ENCODE peak calls at places on chromosomes 4 and X, in four cellular contexts. One of them, this sample, is unnamed.

GRCh38 chr4:6688879-6689505 is 4.7 kb upstream of the S100P start:
- DNase-seq in HepG2: peak
- DNase-seq in HCT116: peak
- DNase-seq in K562: peak
- DNase-seq in this sample: peak

GRCh38 chr4:110808371-110808878 is 185.5 kb upstream of the PITX2 start:
- DNase-seq in HepG2: no peak
- DNase-seq in HCT116: no peak
- DNase-seq in K562: no peak
- DNase-seq in this sample: no peak

GRCh38 chrX:13219990-13220764 is 99.7 kb downstream of the ATXN3L start:
- DNase-seq in HepG2: no peak
- DNase-seq in HCT116: no peak
- DNase-seq in K562: no peak
- DNase-seq in this sample: no peak

GRCh38 chr4:184817494-184818215 is 8.1 kb downstream of the ACSL1 start:
- DNase-seq in HepG2: no peak
- DNase-seq in HCT116: no peak
- DNase-seq in K562: no peak
- DNase-seq in this sample: no peak

GRCh38 chr4:69056921-69057562 is 39.2 kb upstream of the UGT2B7 start:
- DNase-seq in HepG2: no peak
- DNase-seq in HCT116: no peak
- DNase-seq in K562: no peak
- DNase-seq in this sample: no peak

GRCh38 chr4:40228497-40229365 is 31.9 kb downstream of the RHOH start:
- DNase-seq in HepG2: no peak
- DNase-seq in HCT116: no peak
- DNase-seq in K562: peak
- DNase-seq in this sample: peak

GRCh38 chr4:186345184-186345583 is 79.2 kb downstream of the F11 start:
- DNase-seq in HepG2: no peak
- DNase-seq in HCT116: no peak
- DNase-seq in K562: no peak
- DNase-seq in this sample: no peak

GRCh38 chr4:97978791-97979488 is 164.3 kb downstream of the STPG2 start:
- DNase-seq in HepG2: no peak
- DNase-seq in HCT116: no peak
- DNase-seq in K562: no peak
- DNase-seq in this sample: no peak

GRCh38 chr4:169315530-169316306 is 45.0 kb upstream of the SH3RF1 start:
- DNase-seq in HepG2: no peak
- DNase-seq in HCT116: no peak
- DNase-seq in K562: no peak
- DNase-seq in this sample: no peak

GRCh38 chr4:48329193-48329592 is 12.1 kb upstream of the SLAIN2 start:
- DNase-seq in HepG2: peak
- DNase-seq in HCT116: no peak
- DNase-seq in K562: no peak
- DNase-seq in this sample: no peak

DNA sequence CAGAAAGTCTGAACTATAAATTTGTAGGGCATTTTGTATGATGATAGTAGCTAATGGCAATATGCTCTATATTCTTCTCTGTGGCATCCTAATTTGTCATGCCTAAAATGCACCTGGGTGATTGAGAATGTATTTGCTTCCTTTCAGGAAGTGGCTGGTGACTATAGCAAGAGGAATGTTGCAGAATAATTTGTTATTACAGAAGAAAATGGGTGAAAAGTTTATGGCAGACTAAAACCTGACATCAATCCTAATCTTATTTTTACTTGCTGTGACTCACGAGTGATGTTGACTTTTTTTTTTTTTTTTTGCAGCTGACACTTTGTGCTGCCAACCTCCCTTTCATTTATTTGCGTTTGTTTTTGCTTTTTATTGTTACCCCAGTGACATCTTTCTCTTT is 141.1 kb downstream of the MSL3 start:
- DNase-seq in HepG2: no peak
- DNase-seq in HCT116: no peak
- DNase-seq in K562: no peak
- DNase-seq in this sample: no peak
- TF ChIP-seq FOSL1 in HepG2: no peak
- TF ChIP-seq FOSL1 in HCT116: no peak
- TF ChIP-seq FOSL1 in K562: no peak
- TF ChIP-seq FOSL1 in this sample: no peak

GRCh38 chr4:146522862-146523205 is 1.1 kb upstream of the SLC10A7 start:
- DNase-seq in HepG2: peak
- DNase-seq in HCT116: no peak
- DNase-seq in K562: no peak
- DNase-seq in this sample: no peak
- TF ChIP-seq FOSL1 in HepG2: no peak
- TF ChIP-seq FOSL1 in HCT116: no peak
- TF ChIP-seq FOSL1 in K562: no peak
- TF ChIP-seq FOSL1 in this sample: no peak

GRCh38 chrX:119218198-119218597 is 17.9 kb upstream of the PGRMC1 start:
- DNase-seq in HepG2: no peak
- DNase-seq in HCT116: no peak
- DNase-seq in K562: peak
- DNase-seq in this sample: no peak
- TF ChIP-seq FOSL1 in HepG2: no peak
- TF ChIP-seq FOSL1 in HCT116: no peak
- TF ChIP-seq FOSL1 in K562: no peak
- TF ChIP-seq FOSL1 in this sample: no peak

GRCh38 chr4:102036619-102037376 is 246.3 kb downstream of the BANK1 start:
- DNase-seq in HepG2: no peak
- DNase-seq in HCT116: no peak
- DNase-seq in K562: no peak
- DNase-seq in this sample: no peak
- TF ChIP-seq FOSL1 in HepG2: no peak
- TF ChIP-seq FOSL1 in HCT116: no peak
- TF ChIP-seq FOSL1 in K562: no peak
- TF ChIP-seq FOSL1 in this sample: no peak

DNA sequence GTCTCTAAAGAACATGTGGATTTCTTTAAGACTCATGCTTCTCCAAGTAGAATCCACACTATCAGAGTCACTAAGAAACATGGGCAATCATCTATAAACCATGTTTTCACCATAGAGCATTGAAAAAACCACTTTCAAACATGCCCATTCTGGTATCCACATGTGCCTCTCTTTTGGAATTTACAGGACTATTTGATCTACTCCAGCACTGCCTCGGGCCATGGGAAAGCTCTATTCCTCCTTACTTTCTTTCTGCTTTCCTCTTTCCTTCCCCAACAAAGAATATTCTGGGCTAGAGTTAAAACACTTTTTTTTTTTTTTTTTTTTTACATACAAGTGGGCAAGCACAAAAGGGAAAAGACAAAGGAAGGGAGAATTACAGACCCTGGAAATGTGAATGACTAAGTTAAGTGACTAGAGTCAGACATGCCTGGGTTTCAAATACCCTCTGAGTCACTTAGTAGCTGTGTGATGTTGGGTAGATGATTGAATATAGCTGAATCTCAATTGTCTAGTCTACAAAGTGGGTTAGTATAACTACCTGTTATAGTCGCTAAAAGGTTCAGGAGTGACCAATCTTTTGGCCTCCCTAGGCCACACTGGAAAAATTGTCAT is 847.7 kb upstream of the INTU start:
- DNase-seq in HepG2: no peak
- DNase-seq in HCT116: no peak
- DNase-seq in K562: no peak
- DNase-seq in this sample: no peak
- TF ChIP-seq FOSL1 in HepG2: no peak
- TF ChIP-seq FOSL1 in HCT116: no peak
- TF ChIP-seq FOSL1 in K562: no peak
- TF ChIP-seq FOSL1 in this sample: no peak

GRCh38 chr4:93407493-93408275 is 420.9 kb upstream of the ATOH1 start:
- DNase-seq in HepG2: no peak
- DNase-seq in HCT116: no peak
- DNase-seq in K562: no peak
- DNase-seq in this sample: no peak
- TF ChIP-seq FOSL1 in HepG2: no peak
- TF ChIP-seq FOSL1 in HCT116: no peak
- TF ChIP-seq FOSL1 in K562: no peak
- TF ChIP-seq FOSL1 in this sample: no peak

GRCh38 chr4:3305610-3306371 is 13.0 kb downstream of the RGS12 start:
- DNase-seq in HepG2: no peak
- DNase-seq in HCT116: no peak
- DNase-seq in K562: peak
- DNase-seq in this sample: no peak

GRCh38 chr4:3307060-3307459 is 14.2 kb downstream of the RGS12 start:
- DNase-seq in HepG2: no peak
- DNase-seq in HCT116: no peak
- DNase-seq in K562: no peak
- DNase-seq in this sample: no peak

GRCh38 chr4:3307486-3307885 is 14.7 kb downstream of the RGS12 start:
- DNase-seq in HepG2: no peak
- DNase-seq in HCT116: no peak
- DNase-seq in K562: no peak
- DNase-seq in this sample: no peak

GRCh38 chr4:3304831-3305609 is 12.2 kb downstream of the RGS12 start:
- DNase-seq in HepG2: no peak
- DNase-seq in HCT116: no peak
- DNase-seq in K562: no peak
- DNase-seq in this sample: no peak

DNA sequence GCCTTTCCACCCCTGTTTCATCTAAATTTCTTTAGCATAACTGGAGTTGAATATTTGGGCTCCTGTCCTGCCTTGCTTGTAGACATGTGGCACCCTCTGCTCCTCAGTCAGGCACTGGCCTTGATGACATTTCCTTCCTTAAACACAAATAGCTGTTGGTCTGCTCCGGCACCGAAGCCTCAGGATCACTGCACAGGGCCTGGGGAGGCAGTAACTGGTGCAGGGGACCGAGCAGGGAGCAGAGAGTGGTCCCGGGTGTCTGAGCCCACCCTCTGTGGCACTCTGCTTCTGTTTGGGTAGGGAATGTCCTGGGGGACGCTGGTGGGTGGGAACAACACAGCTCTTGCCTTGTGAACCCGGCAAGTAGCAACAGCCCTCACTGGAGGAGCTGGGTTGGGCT is 13.6 kb downstream of the RGS12 start:
- DNase-seq in HepG2: no peak
- DNase-seq in HCT116: no peak
- DNase-seq in K562: no peak
- DNase-seq in this sample: no peak
- TF ChIP-seq FOSL1 in HepG2: no peak
- TF ChIP-seq FOSL1 in HCT116: no peak
- TF ChIP-seq FOSL1 in K562: no peak
- TF ChIP-seq FOSL1 in this sample: no peak

GRCh38 chr4:148064451-148064850 is 332.6 kb downstream of the ARHGAP10 start:
- DNase-seq in HepG2: no peak
- DNase-seq in HCT116: no peak
- DNase-seq in K562: no peak
- DNase-seq in this sample: no peak

GRCh38 chr4:148067307-148067916 is 335.5 kb downstream of the ARHGAP10 start:
- DNase-seq in HepG2: no peak
- DNase-seq in HCT116: no peak
- DNase-seq in K562: no peak
- DNase-seq in this sample: no peak

GRCh38 chr4:148062301-148062950 is 330.5 kb downstream of the ARHGAP10 start:
- DNase-seq in HepG2: no peak
- DNase-seq in HCT116: no peak
- DNase-seq in K562: no peak
- DNase-seq in this sample: no peak

GRCh38 chr4:148068065-148068911 is 336.4 kb downstream of the ARHGAP10 start:
- DNase-seq in HepG2: no peak
- DNase-seq in HCT116: no peak
- DNase-seq in K562: no peak
- DNase-seq in this sample: no peak

GRCh38 chr4:148065069-148065468 is 333.2 kb downstream of the ARHGAP10 start:
- DNase-seq in HepG2: no peak
- DNase-seq in HCT116: no peak
- DNase-seq in K562: no peak
- DNase-seq in this sample: no peak
- TF ChIP-seq FOSL1 in HepG2: no peak
- TF ChIP-seq FOSL1 in HCT116: no peak
- TF ChIP-seq FOSL1 in K562: no peak
- TF ChIP-seq FOSL1 in this sample: no peak

DNA sequence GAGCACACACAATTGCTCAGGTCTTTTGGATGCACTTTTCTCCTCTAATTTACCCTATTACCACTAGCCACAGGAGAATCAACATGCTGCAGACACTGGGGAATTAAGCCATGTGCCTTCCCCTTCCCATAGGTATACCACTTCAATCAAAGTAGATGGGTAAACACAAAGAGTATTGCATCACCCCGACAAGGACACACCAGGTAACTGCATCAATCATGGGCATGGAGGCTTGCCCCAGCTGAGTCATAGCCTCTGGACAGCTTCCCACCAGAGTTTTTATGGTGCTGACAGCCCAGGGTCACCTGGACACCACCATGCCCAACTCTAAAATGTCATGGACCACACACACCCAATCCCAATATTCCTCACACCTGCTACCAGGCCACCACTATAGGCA is 197.2 kb upstream of the AR start:
- DNase-seq in HepG2: no peak
- DNase-seq in HCT116: no peak
- DNase-seq in K562: no peak
- DNase-seq in this sample: no peak
- TF ChIP-seq FOSL1 in HepG2: no peak
- TF ChIP-seq FOSL1 in HCT116: no peak
- TF ChIP-seq FOSL1 in K562: no peak
- TF ChIP-seq FOSL1 in this sample: no peak

GRCh38 chr4:53499791-53500190 is 91.5 kb downstream of the LNX1 start:
- DNase-seq in HepG2: no peak
- DNase-seq in HCT116: no peak
- DNase-seq in K562: no peak
- DNase-seq in this sample: no peak

GRCh38 chr4:53498712-53499111 is 92.6 kb downstream of the LNX1 start:
- DNase-seq in HepG2: no peak
- DNase-seq in HCT116: no peak
- DNase-seq in K562: no peak
- DNase-seq in this sample: no peak

GRCh38 chr4:53500552-53500951 is 90.7 kb downstream of the LNX1 start:
- DNase-seq in HepG2: no peak
- DNase-seq in HCT116: no peak
- DNase-seq in K562: no peak
- DNase-seq in this sample: no peak

GRCh38 chr4:53494851-53495250 is 96.4 kb downstream of the LNX1 start:
- DNase-seq in HepG2: no peak
- DNase-seq in HCT116: no peak
- DNase-seq in K562: no peak
- DNase-seq in this sample: no peak

DNA sequence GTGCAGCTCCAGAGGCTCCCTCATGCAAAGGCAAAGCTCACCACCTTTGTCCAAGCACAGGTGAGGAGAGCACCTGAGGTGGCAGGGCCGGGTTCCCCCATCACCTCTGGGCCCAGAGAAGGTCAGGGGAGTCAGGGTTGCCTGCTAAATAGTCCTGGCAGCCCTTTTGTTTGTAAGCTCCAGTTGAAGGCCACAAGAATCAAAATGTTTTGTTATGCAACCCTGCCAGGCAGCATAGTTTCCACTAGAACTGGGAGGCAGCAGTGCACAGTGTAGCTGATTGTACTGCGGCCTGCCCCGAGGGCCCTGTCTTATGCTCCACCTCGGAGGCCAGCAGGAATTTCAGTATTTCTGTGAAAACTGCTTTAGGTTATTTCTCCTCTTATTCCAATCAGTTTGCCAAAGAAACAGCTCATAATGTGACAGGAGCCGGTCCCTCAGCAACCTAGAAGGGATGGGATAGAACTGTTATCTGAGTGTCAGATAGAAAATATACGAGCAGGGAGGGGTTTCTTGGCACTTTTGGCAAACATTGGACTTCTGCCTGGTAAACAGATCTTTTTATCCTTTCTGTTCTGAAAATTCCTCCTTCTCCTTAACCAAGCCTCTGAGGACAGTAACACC is 93.7 kb downstream of the LNX1 start:
- DNase-seq in HepG2: peak
- DNase-seq in HCT116: no peak
- DNase-seq in K562: no peak
- DNase-seq in this sample: no peak
- TF ChIP-seq FOSL1 in HepG2: no peak
- TF ChIP-seq FOSL1 in HCT116: no peak
- TF ChIP-seq FOSL1 in K562: no peak
- TF ChIP-seq FOSL1 in this sample: no peak

This sample was measured in H1.